ENCODE peak calls at places on chromosomes 11 and 22, in five cellular contexts. W is stomach, J is neural progenitor cell, T is coronary artery, P is cardiac muscle cell. Q is an unnamed sample.
A peak's percentile ranks its signal among the peaks of the same experiment; 100 is the strongest.

GRCh38 chr11:68142028-68142412 is 20.8 kb upstream of the CHKA start:
- DNase-seq in W (peak; percentile 85), J (no peak), T (no peak), P (no peak), Q (no peak)

GRCh38 chr11:122715883-122716282 is 60.4 kb downstream of the UBASH3B start:
- DNase-seq in W (no peak), J (no peak), T (no peak), P (no peak), Q (no peak)

GRCh38 chr11:17734986-17735822 is 623 bp downstream of the KCNC1 start:
- DNase-seq in W (peak; percentile 72), J (peak; percentile 94), T (no peak), P (peak; percentile 82), Q (peak; percentile 27)

GRCh38 chr11:115961168-115962003 is 457.2 kb upstream of the CADM1 start:
- DNase-seq in W (no peak), J (peak; percentile 20), T (no peak), P (peak; percentile 33), Q (no peak)

GRCh38 chr11:44568358-44568705 is 2.9 kb downstream of the CD82 start:
- DNase-seq in W (no peak), J (no peak), T (no peak), P (no peak), Q (no peak)

GRCh38 chr11:25423436-25424184 is 908.3 kb upstream of the ANO3 start:
- DNase-seq in W (no peak), J (no peak), T (no peak), P (peak; percentile 45), Q (no peak)

GRCh38 chr22:42688241-42688913 is 32.3 kb downstream of the A4GALT start:
- DNase-seq in W (peak; percentile 85), J (peak; percentile 58), T (peak; percentile 99), P (peak; percentile 97), Q (peak; percentile 78)

GRCh38 chr22:44279059-44279340 is 33.8 kb downstream of the SHISAL1 start:
- DNase-seq in W (no peak), J (no peak), T (no peak), P (no peak), Q (no peak)

GRCh38 chr11:67640021-67640757 is 626 bp upstream of the TBX10 start:
- DNase-seq in W (peak; percentile 79), J (peak; percentile 85), T (no peak), P (peak; percentile 68), Q (no peak)

GRCh38 chr11:75350743-75351540 is 519 bp downstream of the ARRB1 start:
- DNase-seq in W (peak; percentile 65), J (peak; percentile 52), T (peak; percentile 72), P (peak; percentile 24), Q (no peak)

GRCh38 chr11:5596611-5597201 is at the start of gene TRIM6:
- DNase-seq in W (peak; percentile 35), J (peak; percentile 79), T (peak; percentile 77), P (peak; percentile 70), Q (no peak)

GRCh38 chr11:8714622-8715225 is 32.1 kb downstream of the RPL27A start:
- DNase-seq in W (no peak), J (no peak), T (no peak), P (no peak), Q (no peak)

GRCh38 chr22:36162127-36163034 is 1.8 kb upstream of the APOL3 start:
- DNase-seq in W (no peak), J (no peak), T (no peak), P (no peak), Q (no peak)

GRCh38 chr11:11027271-11027670 is 169.4 kb upstream of the ZBED5 start:
- DNase-seq in W (no peak), J (no peak), T (no peak), P (peak; percentile 62), Q (no peak)

GRCh38 chr11:108224908-108225786 is 2.3 kb downstream of the ATM start:
- DNase-seq in W (no peak), J (no peak), T (no peak), P (no peak), Q (no peak)

GRCh38 chr11:17640493-17641164 is 78.7 kb upstream of the MYOD1 start:
- DNase-seq in W (no peak), J (no peak), T (no peak), P (no peak), Q (no peak)

GRCh38 chr22:39528080-39528661 is 4.4 kb downstream of the RPS19BP1 start:
- DNase-seq in W (no peak), J (no peak), T (no peak), P (no peak), Q (no peak)

GRCh38 chr11:35632301-35632700 is 14.0 kb downstream of the FJX1 start:
- DNase-seq in W (no peak), J (no peak), T (no peak), P (no peak), Q (no peak)

GRCh38 chr22:25972397-25972796 is 196.9 kb upstream of the SEZ6L start:
- DNase-seq in W (no peak), J (no peak), T (no peak), P (no peak), Q (no peak)

GRCh38 chr11:77734890-77735289 is 85.6 kb downstream of the RSF1 start:
- DNase-seq in W (no peak), J (no peak), T (no peak), P (no peak), Q (no peak)

GRCh38 chr22:28029201-28029948 is 110.3 kb upstream of the PITPNB start:
- DNase-seq in W (peak; percentile 82), J (no peak), T (peak; percentile 71), P (peak; percentile 56), Q (no peak)

GRCh38 chr22:22362311-22362710 is 117.7 kb downstream of the VPREB1 start:
- DNase-seq in W (no peak), J (no peak), T (no peak), P (no peak), Q (no peak)

GRCh38 chr11:112300094-112300786 is 39.6 kb upstream of the PLET1 start:
- DNase-seq in W (no peak), J (no peak), T (no peak), P (no peak), Q (no peak)

GRCh38 chr22:28002863-28003565 is 84.0 kb upstream of the PITPNB start:
- DNase-seq in W (no peak), J (no peak), T (no peak), P (peak; percentile 12), Q (no peak)

GRCh38 chr11:115184901-115185300 is 319.3 kb downstream of the CADM1 start:
- DNase-seq in W (no peak), J (no peak), T (no peak), P (no peak), Q (no peak)

GRCh38 chr11:65014146-65014960 is at the start of gene ARL2:
- DNase-seq in W (peak; percentile 36), J (no peak), T (peak; percentile 81), P (no peak), Q (no peak)

GRCh38 chr11:74449369-74449931 is 17.9 kb downstream of the KCNE3 start:
- DNase-seq in W (peak; percentile 29), J (peak; percentile 83), T (no peak), P (peak; percentile 90), Q (peak; percentile 55)

GRCh38 chr11:110979696-110980095 is 265.8 kb upstream of the POU2AF2 start:
- DNase-seq in W (no peak), J (no peak), T (no peak), P (no peak), Q (no peak)

GRCh38 chr22:30636226-30637077 is 871 bp downstream of the SLC35E4 start:
- DNase-seq in W (peak; percentile 28), J (peak; percentile 14), T (no peak), P (no peak), Q (no peak)

GRCh38 chr22:24247564-24248344 is 2.9 kb upstream of the GGT5 start:
- DNase-seq in W (peak; percentile 88), J (peak; percentile 89), T (peak; percentile 98), P (peak; percentile 100), Q (peak; percentile 90)

GRCh38 chr11:58576792-58577440 is 1.3 kb upstream of the LPXN start:
- DNase-seq in W (no peak), J (no peak), T (no peak), P (peak; percentile 54), Q (no peak)

GRCh38 chr22:30047364-30047738 is 32.9 kb upstream of the HORMAD2 start:
- DNase-seq in W (no peak), J (no peak), T (no peak), P (peak; percentile 17), Q (no peak)

GRCh38 chr11:72989727-72990126 is 152.4 kb downstream of the FCHSD2 start:
- DNase-seq in W (no peak), J (no peak), T (no peak), P (peak; percentile 68), Q (no peak)

GRCh38 chr11:97683733-97684132 is 1293.9 kb downstream of the JRKL start:
- DNase-seq in W (no peak), J (peak; percentile 23), T (no peak), P (peak; percentile 10), Q (no peak)

GRCh38 chr11:2208691-2209369 is 37.2 kb upstream of the TH start:
- DNase-seq in W (peak; percentile 85), J (peak; percentile 32), T (peak; percentile 69), P (no peak), Q (no peak)

GRCh38 chr11:110720646-110721283 is 8.5 kb upstream of the ARHGAP20 start:
- DNase-seq in W (no peak), J (no peak), T (no peak), P (peak; percentile 27), Q (no peak)

GRCh38 chr11:108497317-108498045 is 703 bp downstream of the POGLUT3 start:
- DNase-seq in W (peak; percentile 80), J (peak; percentile 93), T (peak; percentile 94), P (peak; percentile 99), Q (peak; percentile 97)

DNA sequence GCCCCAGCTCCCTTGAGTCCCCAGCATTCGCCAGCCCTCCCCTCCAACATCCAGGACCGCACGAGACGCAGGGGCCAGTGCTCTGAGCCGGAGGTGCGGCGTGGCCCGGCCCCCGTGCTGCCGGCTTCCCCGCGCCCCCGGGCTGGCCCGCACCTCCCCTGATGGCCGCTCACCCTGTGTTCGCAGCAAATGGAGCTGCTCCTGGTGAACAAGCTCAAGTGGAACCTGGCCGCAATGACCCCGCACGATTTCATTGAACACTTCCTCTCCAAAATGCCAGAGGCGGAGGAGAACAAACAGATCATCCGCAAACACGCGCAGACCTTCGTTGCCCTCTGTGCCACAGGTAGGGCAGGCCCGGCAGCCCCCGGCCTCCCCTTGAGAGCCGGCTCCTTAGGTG is 2.7 kb downstream of the CCND1 start:
- DNase-seq in W (no peak), J (no peak), T (peak; percentile 71), P (no peak), Q (no peak)
- TF ChIP-seq CTCF in W (no peak), J (no peak), T (no peak), P (peak; percentile 2), Q (no peak)

DNA sequence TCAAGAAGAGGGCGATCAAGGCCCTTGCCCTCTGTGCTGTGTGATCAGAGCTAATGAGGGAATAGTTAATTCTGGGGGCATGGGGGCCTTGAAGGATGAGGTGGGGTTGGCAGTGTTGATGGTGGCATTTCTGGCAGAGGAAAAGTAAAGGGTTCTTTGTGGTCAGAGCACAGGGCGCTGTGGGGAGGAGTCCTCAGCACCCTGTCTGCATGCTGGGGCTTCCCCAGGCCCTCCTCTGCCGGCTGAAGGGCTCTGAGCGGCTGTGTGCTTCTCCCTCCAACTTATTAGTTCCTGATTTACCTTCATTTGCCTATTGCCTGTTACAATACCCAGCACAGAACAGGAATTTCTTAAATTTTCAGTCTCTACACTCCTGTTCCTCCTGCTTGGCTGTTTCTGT is 122.8 kb downstream of the HIPK3 start:
- DNase-seq in W (no peak), J (no peak), T (no peak), P (no peak), Q (no peak)
- H3K27ac ChIP-seq in W (no peak overlapping the region), J (no peak overlapping the region), T (no peak overlapping the region), P (no peak overlapping the region), Q (no peak overlapping the region)

GRCh38 chr22:38074181-38075104 is 9.5 kb downstream of the SLC16A8 start:
- DNase-seq in W (no peak), J (peak; percentile 67), T (no peak), P (peak; percentile 60), Q (peak; percentile 10)
- TF ChIP-seq CTCF in W (no peak), J (peak; percentile 59), T (no peak), P (peak; percentile 67), Q (peak; percentile 61)

GRCh38 chr11:126722006-126722736 is 278.4 kb downstream of the KIRREL3 start:
- DNase-seq in W (no peak), J (no peak), T (no peak), P (no peak), Q (no peak)
- H3K27ac ChIP-seq in W (no peak overlapping the region), J (no peak overlapping the region), T (no peak overlapping the region), P (no peak overlapping the region), Q (no peak overlapping the region)

Q was measured in AG04450.